ENCODE peak calls at places on chromosomes 3 and 15, in ten cellular contexts. S is gastrocnemius medialis, C is fibroblast of pulmonary artery, B is left lung, W is A549, X is colonic mucosa, T is neural progenitor cell, U is fibroblast of the aortic adventitia, Z is adrenal gland, M is IMR-90. A is an unnamed sample.

GRCh38 chr3:172323894-172324590 is 124.2 kb downstream of the GHSR start:
- DNase-seq in T (no peak), S (peak), Z (peak), X (no peak), B (no peak), W (peak), C (peak), U (peak), M (peak), A (peak)

GRCh38 chr3:98824256-98824655 is 61.1 kb downstream of the ST3GAL6 start:
- DNase-seq in B (no peak), T (no peak), S (no peak), U (peak), X (no peak), Z (no peak), W (no peak), C (no peak), M (no peak), A (no peak)

GRCh38 chr3:65485826-65486592 is 552.7 kb downstream of the MAGI1 start:
- DNase-seq in Z (peak), U (no peak), T (no peak), M (peak), C (no peak), W (no peak), S (no peak), X (no peak), B (no peak), A (no peak)

GRCh38 chr15:57097246-57097645 is 178.8 kb downstream of the TCF12 start:
- DNase-seq in M (no peak), Z (no peak), C (no peak), W (no peak), T (no peak), B (no peak), S (no peak), X (no peak), U (no peak), A (no peak)

GRCh38 chr3:183629546-183630301 is 5.7 kb upstream of the KLHL24 start:
- DNase-seq in S (peak), C (peak), W (no peak), X (no peak), M (no peak), B (peak), U (no peak), Z (no peak), T (no peak), A (no peak)

GRCh38 chr3:84978833-84979232 is 20.0 kb downstream of the CADM2 start:
- DNase-seq in S (no peak), C (no peak), W (no peak), T (no peak), M (no peak), U (no peak), Z (no peak), B (no peak), X (no peak), A (no peak)

GRCh38 chr15:39488498-39488897 is 92.4 kb upstream of the THBS1 start:
- DNase-seq in S (no peak), C (no peak), X (no peak), T (no peak), B (no peak), Z (peak), M (peak), W (no peak), U (peak), A (no peak)

GRCh38 chr15:44296625-44297524 is 8.4 kb downstream of the GOLM2 start:
- DNase-seq in U (peak), M (peak), Z (no peak), S (no peak), C (peak), W (peak), T (no peak), B (no peak), X (peak), A (no peak)

GRCh38 chr3:82743196-82743595 is 981.8 kb upstream of the GBE1 start:
- DNase-seq in B (no peak), S (no peak), X (no peak), T (no peak), M (no peak), Z (no peak), U (no peak), C (no peak), W (no peak), A (no peak)

GRCh38 chr15:69591905-69592508 is 139.4 kb downstream of the RPLP1 start:
- DNase-seq in B (no peak), X (no peak), W (peak), S (no peak), M (no peak), U (no peak), T (no peak), C (no peak), Z (no peak), A (no peak)

GRCh38 chr15:83108266-83109219 is 1.1 kb downstream of the TM6SF1 start:
- DNase-seq in B (peak), U (peak), T (no peak), Z (peak), C (peak), S (peak), W (peak), X (peak), M (peak), A (peak)

GRCh38 chr3:10121064-10121463 is 5.6 kb downstream of the BRK1 start:
- DNase-seq in X (no peak), W (no peak), S (no peak), M (no peak), Z (no peak), T (no peak), C (no peak), B (no peak), U (no peak), A (no peak)

GRCh38 chr3:126472277-126473006 is 3.2 kb downstream of the ZXDC start:
- DNase-seq in M (peak), T (no peak), U (peak), Z (peak), B (peak), W (peak), S (peak), C (peak), X (no peak), A (peak)

GRCh38 chr3:158845748-158846350 is 44.0 kb downstream of the MFSD1 start:
- DNase-seq in S (no peak), M (no peak), C (peak), B (no peak), X (peak), T (peak), W (peak), Z (peak), U (peak), A (no peak)

GRCh38 chr15:88604972-88605506 is 16.1 kb upstream of the AEN start:
- DNase-seq in W (no peak), X (no peak), S (no peak), M (no peak), C (no peak), T (peak), U (no peak), Z (no peak), B (no peak), A (no peak)

GRCh38 chr3:50204804-50205718 is at the start of gene SLC38A3:
- DNase-seq in S (peak), X (no peak), C (no peak), M (no peak), T (peak), W (no peak), B (no peak), Z (peak), U (no peak), A (no peak)

GRCh38 chr3:194844046-194844445 is 158.4 kb downstream of the FAM43A start:
- DNase-seq in M (no peak), U (no peak), W (no peak), T (no peak), B (no peak), Z (no peak), C (no peak), S (no peak), X (no peak), A (no peak)

GRCh38 chr3:131549340-131549739 is 46.6 kb upstream of the MRPL3 start:
- DNase-seq in W (peak), M (no peak), T (no peak), U (no peak), Z (no peak), X (no peak), C (peak), S (no peak), B (no peak), A (no peak)

GRCh38 chr15:37907136-37907535 is 27.3 kb upstream of the TMCO5A start:
- DNase-seq in W (peak), Z (no peak), T (no peak), S (no peak), X (no peak), M (peak), C (peak), B (no peak), U (no peak), A (no peak)

GRCh38 chr3:135491478-135491877 is 474.1 kb upstream of the PPP2R3A start:
- DNase-seq in B (no peak), S (no peak), C (no peak), M (no peak), T (peak), X (no peak), U (no peak), Z (no peak), W (no peak), A (no peak)

GRCh38 chr3:184496933-184497332 is 64.7 kb upstream of the EPHB3 start:
- DNase-seq in U (no peak), B (no peak), Z (no peak), W (no peak), T (no peak), C (no peak), X (peak), S (no peak), M (no peak), A (no peak)

GRCh38 chr3:67109651-67110204 is 111.6 kb downstream of the KBTBD8 start:
- DNase-seq in W (peak), U (peak), S (no peak), T (peak), Z (no peak), B (no peak), M (peak), C (peak), X (no peak), A (no peak)

GRCh38 chr3:65783117-65783516 is 255.6 kb downstream of the MAGI1 start:
- DNase-seq in T (no peak), W (no peak), B (no peak), S (no peak), C (no peak), U (no peak), X (no peak), M (peak), Z (no peak), A (no peak)

GRCh38 chr3:10758304-10759037 is 57.6 kb upstream of the SLC6A11 start:
- DNase-seq in B (peak), U (peak), C (peak), S (no peak), Z (peak), M (peak), T (peak), X (peak), W (peak), A (peak)

GRCh38 chr3:155342344-155342743 is 48.9 kb upstream of the STRIT1 start:
- DNase-seq in B (no peak), Z (no peak), C (no peak), M (no peak), T (peak), U (no peak), X (no peak), W (no peak), S (no peak), A (no peak)

GRCh38 chr15:67421105-67421504 is 99.8 kb upstream of the C15orf61 start:
- DNase-seq in T (no peak), U (no peak), M (no peak), B (no peak), Z (no peak), W (no peak), C (no peak), S (no peak), X (no peak), A (no peak)

GRCh38 chr3:104825116-104825515 is 541.6 kb upstream of the ALCAM start:
- DNase-seq in M (peak), U (no peak), W (no peak), X (no peak), S (no peak), B (no peak), C (no peak), T (peak), Z (no peak), A (no peak)

GRCh38 chr15:40543082-40543481 is 21.8 kb downstream of the CCDC32 start:
- DNase-seq in C (no peak), T (no peak), B (no peak), S (no peak), Z (no peak), X (no peak), U (no peak), W (no peak), M (no peak), A (no peak)

GRCh38 chr3:99875925-99876781 is 58.5 kb downstream of the CMSS1 start:
- DNase-seq in M (peak), T (peak), U (peak), W (peak), Z (peak), S (peak), B (peak), X (peak), C (peak), A (peak)

GRCh38 chr15:64131547-64131946 is 20.0 kb upstream of the SNX22 start:
- DNase-seq in W (no peak), C (no peak), M (no peak), S (no peak), T (no peak), B (no peak), X (no peak), U (no peak), Z (no peak), A (no peak)

GRCh38 chr3:107753494-107753893 is 230.7 kb downstream of the BBX start:
- DNase-seq in B (no peak), S (peak), C (peak), T (peak), Z (peak), X (peak), U (peak), W (peak), M (peak), A (no peak)

GRCh38 chr15:31292391-31293020 is 34.1 kb upstream of the KLF13 start:
- DNase-seq in T (no peak), S (no peak), C (peak), U (no peak), B (no peak), W (no peak), X (no peak), M (no peak), Z (no peak), A (no peak)

GRCh38 chr3:18111702-18112311 is 313.3 kb downstream of the SATB1 start:
- DNase-seq in M (peak), Z (no peak), S (no peak), C (no peak), B (no peak), W (no peak), U (peak), X (no peak), T (peak), A (no peak)

GRCh38 chr3:28326458-28326926 is 22.0 kb upstream of the ZCWPW2 start:
- DNase-seq in M (peak), U (no peak), X (no peak), Z (no peak), T (no peak), C (no peak), W (no peak), B (no peak), S (no peak), A (no peak)

GRCh38 chr3:188320757-188321156 is 166.8 kb downstream of the LPP start:
- DNase-seq in U (peak), W (no peak), S (no peak), Z (no peak), C (no peak), X (no peak), T (no peak), B (no peak), M (peak), A (no peak)
- TF ChIP-seq CTCF in U (peak), W (no peak), S (no peak), Z (no peak), C (no peak), X (no peak), T (no peak), B (no peak), M (peak), A (no peak)

DNA sequence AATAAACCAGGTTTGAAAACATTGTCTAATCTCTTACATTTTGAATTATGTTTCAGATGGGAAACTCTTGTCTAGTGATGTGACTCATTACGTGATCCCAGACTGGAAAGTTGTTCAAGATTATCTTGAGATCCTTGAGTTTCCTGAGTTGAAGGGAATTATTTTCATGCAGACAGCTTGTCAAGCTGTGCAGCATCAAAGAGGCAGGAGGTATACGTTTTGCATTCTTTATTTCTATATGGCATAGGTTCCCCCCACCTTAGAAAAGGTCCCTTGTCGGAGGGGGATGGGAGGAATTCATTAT is 1.5 kb downstream of the DIS3L start:
- DNase-seq in T (no peak), X (no peak), B (no peak), M (peak), W (no peak), Z (no peak), S (no peak), U (peak), C (peak), A (no peak)
- H3K4me3 ChIP-seq in T (peak), X (no peak), B (no peak), M (no peak), W (peak), Z (peak), S (peak), U (peak), C (peak), A (peak)

GRCh38 chr3:40432793-40433192 is 24.3 kb upstream of the RPL14 start:
- DNase-seq in X (no peak), T (no peak), U (no peak), W (no peak), C (no peak), B (no peak), Z (no peak), S (no peak), M (no peak), A (no peak)
- TF ChIP-seq CTCF in X (no peak), T (no peak), U (no peak), W (no peak), C (no peak), B (no peak), Z (no peak), S (no peak), M (no peak), A (no peak)

DNA sequence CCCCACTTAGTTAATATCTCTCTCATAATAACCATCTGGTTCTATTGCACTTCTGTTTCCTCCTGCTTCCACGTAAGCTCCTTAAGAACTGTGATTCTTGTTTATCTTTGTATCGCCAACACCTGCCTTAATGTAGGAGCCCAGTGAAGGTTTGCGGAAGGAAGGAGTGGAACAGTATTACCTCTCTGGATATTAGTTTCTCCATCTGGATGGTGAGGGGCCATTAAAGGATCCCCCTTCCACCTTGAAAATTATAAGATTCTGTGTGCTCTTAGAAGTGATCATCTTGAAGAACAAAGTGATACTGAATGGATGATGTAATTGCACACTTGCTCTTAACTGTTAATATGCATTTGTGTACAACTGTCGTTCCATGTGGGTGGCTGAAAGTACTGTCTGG is 2.2 kb downstream of the CHRNA5 start:
- DNase-seq in X (no peak), U (no peak), B (no peak), S (no peak), T (no peak), M (no peak), Z (no peak), C (no peak), W (no peak), A (no peak)
- H3K4me3 ChIP-seq in X (no peak), U (no peak), B (no peak), S (no peak), T (no peak), M (no peak), Z (no peak), C (no peak), W (no peak), A (no peak)